ENCODE peak calls at places on chromosomes 16 and 17, in four cellular contexts. Q is amniotic stem cell; U is B cell; D is effector memory CD8-positive, alpha-beta T cell. B is an unnamed sample.

GRCh38 chr17:48631693-48632578 is 5.8 kb upstream of the HOXB9 start:
- DNase-seq in Q (no peak), D (no peak), U (no peak), B (no peak)

GRCh38 chr17:56870163-56870651 is 36.3 kb downstream of the DGKE start:
- DNase-seq in D (no peak), Q (no peak), U (no peak), B (no peak)

GRCh38 chr16:82088483-82088882 is 53.4 kb downstream of the HSD17B2 start:
- DNase-seq in Q (no peak), D (no peak), U (no peak), B (no peak)

GRCh38 chr17:13153036-13153435 is 135.2 kb upstream of the ELAC2 start:
- DNase-seq in U (no peak), Q (no peak), D (no peak), B (no peak)

GRCh38 chr16:89335803-89336485 is 118.4 kb downstream of the ZNF778 start:
- DNase-seq in D (no peak), Q (no peak), U (no peak), B (no peak)

GRCh38 chr17:73635101-73635767 is 9.0 kb downstream of the SDK2 start:
- DNase-seq in Q (no peak), U (no peak), D (no peak), B (no peak)

GRCh38 chr17:17070931-17071330 is 28.7 kb downstream of the MPRIP start:
- DNase-seq in D (no peak), U (no peak), Q (no peak), B (no peak)

GRCh38 chr17:65886240-65886639 is 305.7 kb downstream of the CEP112 start:
- DNase-seq in Q (no peak), D (no peak), U (no peak), B (no peak)

GRCh38 chr16:28930203-28930602 is 1.6 kb upstream of the CD19 start:
- DNase-seq in Q (no peak), D (no peak), U (no peak), B (no peak)

GRCh38 chr17:17739388-17740066 is 58.3 kb downstream of the RAI1 start:
- DNase-seq in D (no peak), Q (peak), U (no peak), B (no peak)

GRCh38 chr17:62188713-62189112 is 123.6 kb upstream of the MED13 start:
- DNase-seq in U (no peak), D (no peak), Q (no peak), B (no peak)

GRCh38 chr17:48429156-48429555 is 858 bp downstream of the SKAP1 start:
- DNase-seq in U (peak), D (peak), Q (no peak), B (no peak)

B was measured in omental fat pad.